ENCODE peak calls at places on chromosomes 11 and 22, in seven cellular contexts. T is stimulated activated naive CD8-positive, alpha-beta T cell treated with anti-CD3 and anti-CD28 coated beads, Interleukin-15, amount 100 ng/mL, for 72 hours; O is activated T-helper 17 cell treated with anti-CD3 and anti-CD28 coated beads, Interleukin-2, amount 50 U/mL, for 72 hours; W is central memory CD8-positive, alpha-beta T cell; R is sciatic nerve; P is naive thymus-derived CD4-positive, alpha-beta T cell; D is A549. E is an unnamed sample.

GRCh38 chr11:65107078-65107477 is 4.6 kb upstream of the TM7SF2 start:
- ATAC-seq in P (no peak), W (no peak), D (no peak), R (no peak), O (no peak), T (no peak), E (no peak)

GRCh38 chr11:120272303-120272702 is 32.4 kb downstream of the POU2F3 start:
- ATAC-seq in W (no peak), O (no peak), P (no peak), D (no peak), T (no peak), R (no peak), E (no peak)

GRCh38 chr11:115872418-115872817 is 368.2 kb upstream of the CADM1 start:
- ATAC-seq in W (no peak), T (no peak), P (peak), O (no peak), R (no peak), D (no peak), E (no peak)

GRCh38 chr11:2202900-2203439 is 31.4 kb upstream of the TH start:
- ATAC-seq in P (no peak), D (no peak), O (no peak), W (no peak), T (no peak), R (no peak), E (no peak)

GRCh38 chr11:11403763-11404725 is 51.0 kb upstream of the CSNK2A3 start:
- ATAC-seq in T (no peak), R (no peak), P (no peak), W (no peak), O (no peak), D (no peak), E (no peak)

GRCh38 chr11:66493124-66493523 is 12.9 kb downstream of the DPP3 start:
- ATAC-seq in P (no peak), R (no peak), T (no peak), D (no peak), W (no peak), O (no peak), E (no peak)

GRCh38 chr22:19148417-19149046 is 1.6 kb downstream of the GSC2 start:
- ATAC-seq in T (no peak), W (no peak), O (no peak), D (no peak), P (no peak), R (no peak), E (no peak)

GRCh38 chr11:82719316-82719715 is 14.3 kb downstream of the FAM181B start:
- ATAC-seq in O (no peak), W (no peak), D (no peak), R (peak), T (no peak), P (no peak), E (no peak)

GRCh38 chr11:68008381-68009337 is 1.5 kb upstream of the ALDH3B1 start:
- ATAC-seq in D (no peak), W (no peak), P (peak), R (no peak), T (no peak), O (no peak), E (peak)

GRCh38 chr22:46147471-46148267 is 2.7 kb upstream of the PPARA start:
- ATAC-seq in O (no peak), T (no peak), D (no peak), R (peak), P (no peak), W (no peak), E (no peak)

GRCh38 chr11:69615545-69616278 is 25.2 kb upstream of the CCND1 start:
- ATAC-seq in T (no peak), W (no peak), O (no peak), R (no peak), D (no peak), P (no peak), E (no peak)

GRCh38 chr11:102026975-102027374 is 20.3 kb upstream of the CFAP300 start:
- ATAC-seq in T (no peak), W (no peak), P (no peak), O (no peak), R (no peak), D (no peak), E (no peak)

GRCh38 chr22:41334215-41334614 is 32.9 kb downstream of the ZC3H7B start:
- ATAC-seq in O (no peak), R (no peak), T (no peak), P (no peak), W (no peak), D (no peak), E (no peak)

GRCh38 chr11:25351091-25351803 is 854.4 kb downstream of the LUZP2 start:
- ATAC-seq in O (no peak), D (no peak), T (no peak), R (peak), P (no peak), W (no peak), E (no peak)

GRCh38 chr11:29879560-29879959 is 137.3 kb downstream of the KCNA4 start:
- ATAC-seq in R (no peak), P (no peak), O (no peak), D (no peak), W (no peak), T (no peak), E (no peak)

GRCh38 chr22:46738642-46738960 is 549 bp upstream of the CERK start:
- ATAC-seq in P (peak), O (no peak), D (no peak), R (peak), W (no peak), T (no peak), E (no peak)

GRCh38 chr11:129828301-129828836 is 12.7 kb downstream of the TMEM45B start:
- ATAC-seq in O (no peak), D (peak), T (no peak), P (no peak), R (no peak), W (no peak), E (peak)

GRCh38 chr11:104529213-104529612 is 365.3 kb upstream of the PDGFD start:
- ATAC-seq in P (no peak), R (peak), D (no peak), W (no peak), O (no peak), T (no peak), E (no peak)

GRCh38 chr11:44159848-44160721 is 64.6 kb downstream of the EXT2 start:
- ATAC-seq in W (no peak), P (no peak), R (no peak), O (no peak), T (no peak), D (no peak), E (peak)

GRCh38 chr22:38450234-38450797 is 4.7 kb downstream of the KCNJ4 start:
- ATAC-seq in O (no peak), P (no peak), D (no peak), T (no peak), W (no peak), R (no peak), E (no peak)

GRCh38 chr11:88538088-88538487 is 200.6 kb upstream of the CTSC start:
- ATAC-seq in R (no peak), D (peak), T (no peak), W (no peak), P (no peak), O (no peak), E (no peak)

GRCh38 chr11:57476223-57476882 is 16.0 kb downstream of the RTN4RL2 start:
- ATAC-seq in W (peak), T (peak), O (peak), R (peak), D (no peak), P (peak), E (peak)

GRCh38 chr11:95108671-95109551 is 19.3 kb downstream of the ENDOD1 start:
- ATAC-seq in W (no peak), P (no peak), R (peak), T (no peak), O (no peak), D (no peak), E (no peak)

GRCh38 chr11:35725880-35726279 is 63.3 kb downstream of the TRIM44 start:
- ATAC-seq in D (no peak), T (no peak), R (no peak), W (no peak), P (no peak), O (no peak), E (no peak)

GRCh38 chr11:19605500-19606371 is 106.9 kb upstream of the NAV2 start:
- ATAC-seq in P (no peak), D (no peak), R (peak), O (no peak), W (no peak), T (no peak), E (no peak)

GRCh38 chr11:1153105-1153950 is 4.4 kb upstream of the MUC5AC start:
- ATAC-seq in R (no peak), W (no peak), P (no peak), D (peak), T (peak), O (no peak), E (peak)

GRCh38 chr11:71246559-71246958 is 5.8 kb downstream of the SHANK2 start:
- ATAC-seq in T (no peak), P (no peak), D (no peak), W (no peak), R (no peak), O (no peak), E (no peak)

GRCh38 chr22:29994027-29994715 is 86.1 kb upstream of the HORMAD2 start:
- ATAC-seq in O (peak), R (no peak), W (no peak), D (peak), P (no peak), T (peak), E (no peak)

GRCh38 chr11:8839306-8839956 is 71.6 kb upstream of the AKIP1 start:
- ATAC-seq in R (peak), W (no peak), D (peak), T (peak), P (no peak), O (no peak), E (peak)

E was measured in stimulated activated memory B cell treated with anti-CD40 and anti-IgM and Interleukin-4, amounts not matched to agents 10 μg/mL and 1 μg/mL and 100 μg/mL, for 72 hours.